ENCODE peak calls at places on chromosome 22, in seven cellular contexts. F is NCI-H1092 treated with DMSO at 0.1 percent for 48 hours; W is naive thymus-derived CD4-positive, alpha-beta T cell; L is activated CD4-positive, alpha-beta T cell treated with anti-CD3 and anti-CD28 coated beads, Interleukin-2, amount 50 U/mL, for 48 hours; K is spleen; R is hippocampal formation; Z is activated CD4-positive, CD25-positive, alpha-beta regulatory T cell treated with anti-CD3 and anti-CD28 coated beads, Interleukin-2, amount 50 U/mL, for 16 hours. U is an unnamed sample.

GRCh38 chr22:39136317-39136716 is 16.2 kb downstream of the CBX7 start:
- DNase-seq in W (no peak), F (no peak), R (no peak), Z (no peak), L (no peak), K (peak; percentile 61), U (no peak)

GRCh38 chr22:44975444-44976262 is 34.2 kb downstream of the PHF21B start:
- DNase-seq in W (no peak), Z (peak; percentile 12), F (no peak), R (peak; percentile 26), K (peak; percentile 81), L (peak; percentile 86), U (peak; percentile 77)

GRCh38 chr22:30602049-30602448 is 4.9 kb upstream of the TCN2 start:
- DNase-seq in K (no peak), L (no peak), R (no peak), F (peak; percentile 24), W (peak; percentile 7), Z (no peak), U (peak; percentile 50)

GRCh38 chr22:49564054-49564453 is 263.6 kb downstream of the BRD1 start:
- DNase-seq in F (no peak), R (no peak), L (no peak), Z (no peak), W (no peak), K (no peak), U (no peak)

GRCh38 chr22:17866127-17866526 is 91.9 kb upstream of the BID start:
- DNase-seq in W (no peak), R (peak; percentile 93), L (no peak), K (no peak), F (no peak), Z (no peak), U (no peak)

GRCh38 chr22:30640361-30640760 is 4.8 kb downstream of the SLC35E4 start:
- DNase-seq in K (no peak), F (no peak), R (no peak), Z (no peak), W (no peak), L (no peak), U (no peak)

GRCh38 chr22:19974233-19974861 is 32.7 kb upstream of the TXNRD2 start:
- DNase-seq in F (peak; percentile 86), R (no peak), Z (no peak), L (no peak), K (no peak), W (no peak), U (peak; percentile 94)

GRCh38 chr22:45072322-45072903 is 62.6 kb upstream of the PHF21B start:
- DNase-seq in R (no peak), K (no peak), Z (no peak), L (peak; percentile 55), W (no peak), F (no peak), U (peak; percentile 12)

GRCh38 chr22:37300551-37301017 is 18.3 kb downstream of the CYTH4 start:
- DNase-seq in W (peak; percentile 37), R (no peak), K (no peak), Z (no peak), F (no peak), L (peak; percentile 51), U (no peak)

GRCh38 chr22:29856496-29856895 is 18.4 kb upstream of the ASCC2 start:
- DNase-seq in K (no peak), R (no peak), W (no peak), L (no peak), Z (no peak), F (no peak), U (no peak)

GRCh38 chr22:16949561-16949960 is 58.5 kb downstream of the GAB4 start:
- DNase-seq in W (no peak), Z (no peak), R (no peak), F (no peak), K (no peak), L (peak; percentile 25), U (no peak)

GRCh38 chr22:32562916-32563315 is 88.3 kb downstream of the FBXO7 start:
- DNase-seq in K (no peak), Z (no peak), F (no peak), W (no peak), L (no peak), R (no peak), U (no peak)

GRCh38 chr22:31141551-31141950 is 1.2 kb upstream of the PLA2G3 start:
- DNase-seq in Z (no peak), F (no peak), W (no peak), L (no peak), K (no peak), R (no peak), U (no peak)

GRCh38 chr22:23383491-23384450 is 196.3 kb downstream of the IGLL1 start:
- DNase-seq in F (peak; percentile 27), W (no peak), R (no peak), K (peak; percentile 78), L (no peak), Z (no peak), U (no peak)

GRCh38 chr22:41288245-41288946 is 2.4 kb upstream of the RANGAP1 start:
- DNase-seq in R (no peak), L (no peak), K (no peak), Z (no peak), W (no peak), F (no peak), U (peak; percentile 85)

GRCh38 chr22:46159777-46160176 is 9.5 kb downstream of the PPARA start:
- DNase-seq in F (no peak), R (no peak), K (no peak), L (no peak), W (no peak), Z (no peak), U (no peak)

GRCh38 chr22:50677493-50678217 is 5.0 kb downstream of the SHANK3 start:
- DNase-seq in L (no peak), R (no peak), W (no peak), K (peak; percentile 42), Z (no peak), F (no peak), U (peak; percentile 46)

GRCh38 chr22:47168900-47169800 is 406.7 kb downstream of the TBC1D22A start:
- DNase-seq in K (peak; percentile 63), R (no peak), Z (no peak), L (no peak), W (no peak), F (no peak), U (no peak)

GRCh38 chr22:38921126-38921525 is 36.3 kb upstream of the APOBEC3A start:
- DNase-seq in W (no peak), Z (no peak), F (peak; percentile 37), K (no peak), R (no peak), L (no peak), U (no peak)

GRCh38 chr22:19753996-19754700 is 6.4 kb upstream of the TBX1 start:
- DNase-seq in W (no peak), L (no peak), F (no peak), K (no peak), R (no peak), Z (no peak), U (no peak)

GRCh38 chr22:46835288-46835687 is 72.8 kb downstream of the TBC1D22A start:
- DNase-seq in L (no peak), R (no peak), W (no peak), Z (no peak), K (no peak), F (no peak), U (no peak)

GRCh38 chr22:49964136-49964492 is 3.5 kb downstream of the PIM3 start:
- DNase-seq in K (peak; percentile 81), R (no peak), F (no peak), L (peak; percentile 29), Z (no peak), W (no peak), U (no peak)

GRCh38 chr22:35230839-35231584 is 26.3 kb upstream of the HMGXB4 start:
- DNase-seq in F (peak; percentile 57), K (no peak), Z (no peak), W (no peak), R (no peak), L (peak; percentile 8), U (no peak)

GRCh38 chr22:28710889-28711285 is 30.7 kb downstream of the CHEK2 start:
- DNase-seq in K (no peak), L (no peak), F (no peak), W (no peak), Z (no peak), R (no peak), U (peak; percentile 76)

GRCh38 chr22:38423512-38424503 is 31.2 kb downstream of the KCNJ4 start:
- DNase-seq in F (no peak), R (no peak), Z (no peak), K (no peak), W (no peak), L (no peak), U (no peak)

GRCh38 chr22:30305906-30306628 is 16.8 kb upstream of the CASTOR1 start:
- DNase-seq in F (no peak), K (no peak), L (no peak), Z (no peak), R (no peak), W (peak; percentile 84), U (peak; percentile 46)

GRCh38 chr22:45338795-45339194 is 29.1 kb downstream of the FAM118A start:
- DNase-seq in R (no peak), W (no peak), F (no peak), K (no peak), Z (no peak), L (no peak), U (no peak)

GRCh38 chr22:30286813-30287625 is 2.3 kb downstream of the CASTOR1 start:
- DNase-seq in K (peak; percentile 96), Z (peak; percentile 76), R (peak; percentile 39), F (peak; percentile 39), L (peak; percentile 94), W (peak; percentile 71), U (peak; percentile 81)

GRCh38 chr22:45083659-45084305 is 74.0 kb upstream of the PHF21B start:
- DNase-seq in W (no peak), Z (no peak), R (no peak), K (no peak), L (peak; percentile 49), F (no peak), U (no peak)